ENCODE peak calls at places on chromosomes 16 and 17, in ten cellular contexts. F is activated T-cell treated with anti-CD3 and anti-CD28 coated beads for 1 hour; R is right cardiac atrium; U is activated CD4-positive, alpha-beta T cell treated with anti-CD3 and anti-CD28 coated beads for 24 hours; S is cardiac fibroblast; N is effector CD8-positive, alpha-beta T cell; I is GM20000; J is kidney; E is SHP77; X is NCI-H1105. V is an unnamed sample.

GRCh38 chr17:70365098-70365583 is 195.8 kb downstream of the KCNJ2 start:
- DNase-seq in F (no peak), R (no peak), U (no peak), S (peak; percentile 33), N (no peak), I (peak; percentile 29), J (no peak), E (no peak), X (no peak), V (no peak)

GRCh38 chr17:71995570-71995969 is 125.2 kb upstream of the SOX9 start:
- DNase-seq in F (no peak), R (no peak), U (no peak), S (no peak), N (no peak), I (no peak), J (no peak), E (no peak), X (no peak), V (no peak)

GRCh38 chr17:15462962-15463361 is 4.5 kb downstream of the CDRT4 start:
- DNase-seq in F (no peak), R (no peak), U (no peak), S (peak; percentile 29), N (no peak), I (no peak), J (no peak), E (no peak), X (no peak), V (no peak)

GRCh38 chr17:48883171-48883570 is 9.4 kb upstream of the ATP5MC1 start:
- DNase-seq in F (no peak), R (no peak), U (no peak), S (no peak), N (no peak), I (no peak), J (no peak), E (no peak), X (no peak), V (no peak)

GRCh38 chr16:2716101-2716885 is 3.7 kb downstream of the PRSS27 start:
- DNase-seq in F (no peak), R (no peak), U (no peak), S (no peak), N (no peak), I (no peak), J (peak; percentile 65), E (no peak), X (no peak), V (no peak)

GRCh38 chr17:79832211-79833109 is 6.8 kb downstream of the CBX4 start:
- DNase-seq in F (no peak), R (no peak), U (no peak), S (no peak), N (no peak), I (no peak), J (peak; percentile 86), E (peak; percentile 42), X (no peak), V (no peak)

GRCh38 chr16:31223044-31223443 is 6.1 kb upstream of the PYDC1 start:
- DNase-seq in F (no peak), R (no peak), U (no peak), S (no peak), N (no peak), I (peak; percentile 29), J (no peak), E (no peak), X (no peak), V (no peak)

GRCh38 chr16:84616515-84616914 is 1.4 kb downstream of the COTL1 start:
- DNase-seq in F (no peak), R (no peak), U (no peak), S (no peak), N (no peak), I (no peak), J (peak; percentile 45), E (no peak), X (no peak), V (no peak)

GRCh38 chr16:88453621-88454314 is 688 bp downstream of the ZFPM1 start:
- DNase-seq in F (no peak), R (no peak), U (no peak), S (no peak), N (no peak), I (no peak), J (no peak), E (no peak), X (no peak), V (no peak)

GRCh38 chr16:85610446-85611204 is 2.5 kb upstream of the GSE1 start:
- DNase-seq in F (peak; percentile 89), R (peak; percentile 87), U (peak; percentile 84), S (peak; percentile 78), N (peak; percentile 86), I (peak; percentile 89), J (peak; percentile 96), E (peak; percentile 86), X (peak; percentile 73), V (peak; percentile 82)

GRCh38 chr17:80071116-80071980 is 30.0 kb upstream of the GAA start:
- DNase-seq in F (no peak), R (peak; percentile 75), U (no peak), S (peak; percentile 80), N (no peak), I (no peak), J (peak; percentile 90), E (peak; percentile 26), X (no peak), V (no peak)

GRCh38 chr16:78377312-78377711 is 277.9 kb downstream of the WWOX start:
- DNase-seq in F (no peak), R (no peak), U (no peak), S (no peak), N (no peak), I (no peak), J (no peak), E (no peak), X (no peak), V (no peak)

GRCh38 chr17:75036643-75037268 is 10.0 kb downstream of the ATP5PD start:
- DNase-seq in F (peak; percentile 79), R (peak; percentile 95), U (peak; percentile 64), S (peak; percentile 92), N (peak; percentile 88), I (no peak), J (peak; percentile 92), E (peak; percentile 95), X (peak; percentile 47), V (no peak)

GRCh38 chr17:38435795-38436194 is 7.5 kb downstream of the ARHGAP23 start:
- DNase-seq in F (no peak), R (no peak), U (no peak), S (no peak), N (no peak), I (no peak), J (no peak), E (no peak), X (no peak), V (no peak)

GRCh38 chr16:88357306-88358032 is 25.3 kb upstream of the ZNF469 start:
- DNase-seq in F (no peak), R (peak; percentile 7), U (no peak), S (no peak), N (no peak), I (no peak), J (peak; percentile 50), E (no peak), X (no peak), V (no peak)

GRCh38 chr17:685006-685405 is 29.6 kb downstream of the VPS53 start:
- DNase-seq in F (no peak), R (no peak), U (no peak), S (no peak), N (no peak), I (no peak), J (no peak), E (no peak), X (no peak), V (no peak)

GRCh38 chr17:7466644-7467341 is 12.6 kb downstream of the ZBTB4 start:
- DNase-seq in F (no peak), R (peak; percentile 87), U (no peak), S (peak; percentile 78), N (no peak), I (no peak), J (peak; percentile 94), E (no peak), X (no peak), V (no peak)

GRCh38 chr17:75163074-75163473 is 8.8 kb upstream of the JPT1 start:
- DNase-seq in F (no peak), R (no peak), U (no peak), S (no peak), N (no peak), I (no peak), J (no peak), E (no peak), X (no peak), V (no peak)

V was measured in NCI-H345.